ENCODE peak calls at places on chromosome X, in ten cellular contexts. D is uterus; O is SK-N-MC; R is neuronal stem cell; M is CD8-positive, alpha-beta memory T cell; B is GM23248; E is HepG2; A is MM.1S; Z is fibroblast of lung; I is AG04450. K is an unnamed sample.
A peak's percentile ranks its signal among the peaks of the same experiment; 100 is the strongest.

GRCh38 chrX:9847071-9847470 is 60.8 kb downstream of the SHROOM2 start:
- DNase-seq in B (peak; percentile 75), I (no peak), A (no peak), E (peak; percentile 74), Z (peak; percentile 80), R (no peak), O (no peak), D (no peak), M (no peak), K (peak; percentile 76)

GRCh38 chrX:2561461-2561860 is 60.7 kb upstream of the DHRSX start:
- DNase-seq in Z (no peak), I (no peak), A (no peak), B (no peak), O (no peak), R (no peak), E (no peak), D (no peak), M (no peak), K (no peak)

GRCh38 chrX:16124201-16124600 is 836 bp downstream of the GRPR start:
- DNase-seq in R (no peak), D (no peak), O (no peak), I (no peak), M (no peak), Z (no peak), B (no peak), A (no peak), E (no peak), K (no peak)

GRCh38 chrX:106726485-106727437 is at the start of gene RNF128:
- DNase-seq in E (peak; percentile 66), R (no peak), I (no peak), M (no peak), D (no peak), B (peak; percentile 62), Z (peak; percentile 52), A (peak; percentile 9), O (no peak), K (peak; percentile 11)

GRCh38 chrX:150213481-150214030 is 149.6 kb upstream of the MAMLD1 start:
- DNase-seq in A (no peak), B (no peak), E (no peak), D (no peak), R (no peak), Z (no peak), I (no peak), O (no peak), M (no peak), K (no peak)

GRCh38 chrX:44384688-44385338 is 41.3 kb upstream of the EFHC2 start:
- DNase-seq in D (no peak), E (no peak), Z (no peak), B (no peak), I (no peak), A (no peak), O (no peak), R (no peak), M (no peak), K (no peak)

GRCh38 chrX:114581528-114582263 is 2.2 kb upstream of the HTR2C start:
- DNase-seq in A (no peak), R (peak; percentile 24), Z (no peak), B (peak; percentile 24), M (no peak), O (no peak), E (no peak), D (no peak), I (no peak), K (no peak)

GRCh38 chrX:65451663-65452062 is 82.9 kb downstream of the LAS1L start:
- DNase-seq in M (peak; percentile 1), B (peak; percentile 50), D (no peak), Z (peak; percentile 8), R (no peak), I (no peak), E (peak; percentile 15), A (peak; percentile 63), O (no peak), K (peak; percentile 48)

GRCh38 chrX:119981286-119982070 is 37.9 kb upstream of the NKAP start:
- DNase-seq in O (no peak), A (peak; percentile 63), Z (peak; percentile 8), B (peak; percentile 49), M (no peak), R (no peak), E (peak; percentile 3), D (no peak), I (no peak), K (peak; percentile 9)

GRCh38 chrX:11386001-11386523 is 92.8 kb downstream of the AMELX start:
- DNase-seq in R (no peak), Z (peak; percentile 77), A (no peak), O (no peak), D (peak; percentile 37), M (no peak), I (peak; percentile 26), E (no peak), B (peak; percentile 68), K (peak; percentile 24)

GRCh38 chrX:105315301-105315700 is 94.8 kb upstream of the TEX13A start:
- DNase-seq in B (no peak), R (no peak), I (no peak), Z (no peak), M (no peak), E (no peak), A (no peak), D (no peak), O (no peak), K (no peak)

GRCh38 chrX:81261576-81261975 is 59.7 kb downstream of the SH3BGRL start:
- DNase-seq in E (peak; percentile 4), I (no peak), M (no peak), Z (peak; percentile 84), D (no peak), B (peak; percentile 56), R (no peak), A (no peak), O (no peak), K (peak; percentile 18)

GRCh38 chrX:74461384-74461783 is 40.1 kb downstream of the SLC16A2 start:
- DNase-seq in B (peak; percentile 16), E (no peak), I (no peak), M (no peak), R (no peak), D (no peak), O (no peak), Z (no peak), A (no peak), K (no peak)

GRCh38 chrX:133265331-133265730 is 47.2 kb upstream of the TFDP3 start:
- DNase-seq in Z (peak; percentile 53), M (no peak), O (no peak), R (peak; percentile 85), B (no peak), A (no peak), I (no peak), D (no peak), E (peak; percentile 12), K (no peak)

GRCh38 chrX:78997870-78998558 is 52.8 kb downstream of the P2RY10 start:
- DNase-seq in I (no peak), A (peak; percentile 59), B (no peak), Z (no peak), R (no peak), M (peak; percentile 4), O (no peak), E (no peak), D (no peak), K (no peak)

DNA sequence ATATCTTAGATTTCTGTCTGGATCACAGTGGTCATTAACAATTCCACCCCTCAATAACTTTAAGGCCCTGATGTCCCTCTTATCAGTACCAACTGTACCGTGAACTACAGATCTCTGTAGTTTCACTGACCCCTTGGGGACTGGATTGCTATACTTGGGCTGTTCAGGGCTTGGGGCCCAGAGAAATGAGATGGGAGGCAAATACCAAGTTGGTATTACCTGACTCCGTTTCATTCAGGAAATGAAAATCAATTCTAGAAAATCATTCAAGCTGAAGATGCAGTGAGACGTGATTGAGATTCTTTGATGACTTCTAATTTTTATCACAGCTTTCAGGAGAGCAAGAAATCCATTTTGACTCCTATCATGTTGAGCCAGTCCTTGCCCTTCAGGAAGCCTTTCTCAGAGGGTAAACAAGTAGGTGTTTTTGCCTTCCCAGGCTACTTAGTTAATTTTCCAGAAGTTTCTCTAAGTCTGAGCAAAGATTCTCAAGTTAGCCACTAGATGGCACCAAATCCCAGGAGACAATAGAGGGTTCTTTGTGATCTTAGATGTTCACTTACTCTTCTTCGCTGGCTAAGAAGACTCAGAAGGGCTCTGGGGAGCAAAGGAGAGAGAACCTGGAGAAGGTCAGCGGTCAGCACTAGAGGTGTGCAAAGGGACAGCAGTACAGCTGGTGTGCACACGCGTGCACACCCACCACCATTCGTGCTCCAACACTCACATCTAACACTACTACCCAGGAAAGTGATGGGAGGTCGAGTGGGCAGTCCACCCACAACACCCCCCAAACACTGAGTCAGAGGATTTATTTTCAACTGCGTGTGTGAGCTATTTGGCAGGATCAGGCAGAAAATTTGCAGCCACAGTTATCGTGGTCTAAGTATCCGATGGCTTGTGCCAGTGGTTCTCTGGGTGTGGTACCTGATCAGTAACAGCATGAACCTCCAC is 7.4 kb downstream of the HNRNPH2 start:
- DNase-seq in R (peak; percentile 46), E (peak; percentile 14), I (peak; percentile 63), Z (peak; percentile 68), O (peak; percentile 44), A (peak; percentile 69), M (peak; percentile 61), B (peak; percentile 66), D (peak; percentile 38), K (peak; percentile 44)
- H3K27ac ChIP-seq in R (no peak overlapping the region), E (no peak overlapping the region), I (peak overlapping the region; percentile 2), Z (no peak overlapping the region), O (no peak overlapping the region), A (peak overlapping the region; percentile 30), M (peak overlapping the region; percentile 9), B (peak overlapping the region; percentile 43), D (peak overlapping the region; percentile 96), K (no peak overlapping the region)

DNA sequence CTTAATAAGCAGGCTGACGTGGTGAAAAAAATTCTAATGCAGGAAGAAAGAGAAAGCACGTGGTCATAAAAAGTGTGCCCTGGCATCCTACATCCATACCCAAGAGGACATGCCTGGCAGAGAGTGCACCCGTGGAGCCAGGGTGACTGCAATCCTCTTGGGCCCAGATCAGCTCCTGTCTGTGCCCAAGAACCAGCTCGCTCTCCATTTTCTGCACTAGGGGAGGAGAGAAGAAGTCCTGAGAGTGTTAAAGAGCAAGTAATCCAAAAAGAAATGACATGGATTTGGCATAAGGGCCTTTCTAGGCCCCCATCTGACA is 483.1 kb downstream of the BCOR start:
- DNase-seq in D (no peak), M (no peak), B (no peak), A (no peak), I (no peak), E (no peak), R (no peak), Z (no peak), O (no peak), K (no peak)
- H3K4me3 ChIP-seq in D (no peak overlapping the region), M (no peak overlapping the region), B (no peak overlapping the region), A (peak overlapping the region; percentile 37), I (no peak overlapping the region), E (no peak overlapping the region), R (no peak overlapping the region), Z (no peak overlapping the region), O (no peak overlapping the region), K (no peak overlapping the region)

GRCh38 chrX:151765026-151765425 is 30.5 kb downstream of the CNGA2 start:
- DNase-seq in I (no peak), M (no peak), A (no peak), Z (no peak), B (no peak), E (no peak), D (no peak), R (no peak), O (no peak), K (no peak)
- H3K27ac ChIP-seq in I (no peak overlapping the region), M (no peak overlapping the region), A (no peak overlapping the region), Z (no peak overlapping the region), B (no peak overlapping the region), E (no peak overlapping the region), D (no peak overlapping the region), R (no peak overlapping the region), O (no peak overlapping the region), K (no peak overlapping the region)

DNA sequence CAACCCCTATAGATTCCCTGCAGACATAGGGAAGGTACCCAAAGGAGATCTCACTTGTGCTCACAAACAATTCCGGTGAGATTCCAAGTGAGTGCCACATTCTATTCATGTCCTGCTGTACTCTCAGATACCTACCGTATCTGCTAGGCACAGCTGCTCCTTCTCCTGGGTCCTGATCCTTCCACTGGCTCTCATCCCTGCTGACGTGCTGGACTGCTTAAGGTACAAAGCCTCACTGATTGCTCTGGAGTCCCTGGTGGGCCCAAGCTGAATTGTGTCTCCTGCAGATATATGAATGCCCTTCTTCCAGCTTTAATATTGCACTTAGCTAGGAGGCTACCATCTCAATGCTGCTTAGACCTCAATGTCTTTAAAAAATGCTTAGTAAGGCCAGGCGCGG is 2.4 kb downstream of the TCEAL1 start:
- DNase-seq in D (peak; percentile 52), Z (no peak), I (no peak), R (no peak), E (no peak), M (no peak), O (no peak), B (no peak), A (no peak), K (no peak)
- H3K4me3 ChIP-seq in D (peak overlapping the region; percentile 53), Z (no peak overlapping the region), I (no peak overlapping the region), R (no peak overlapping the region), E (no peak overlapping the region), M (no peak overlapping the region), O (no peak overlapping the region), B (no peak overlapping the region), A (no peak overlapping the region), K (no peak overlapping the region)